ENCODE peak calls at places on chromosomes 5 and 9, in nine cellular contexts. P is fibroblast of lung, T is progenitor cell of endocrine pancreas, E is cerebellar nuclear complex, B is AG08395, V is omental fat pad, R is epithelial cell of proximal tubule, U is COR-L47, S is A549. M is an unnamed sample.

GRCh38 chr9:128706671-128707381 is 4.5 kb downstream of the PKN3 start:
- DNase-seq in V (no peak), P (no peak), E (no peak), R (no peak), T (no peak), S (no peak), U (no peak), B (no peak), M (no peak)

GRCh38 chr9:3181049-3181953 is 337.4 kb upstream of the PUM3 start:
- DNase-seq in R (no peak), P (peak), U (peak), B (no peak), E (peak), T (peak), S (peak), V (no peak), M (no peak)

GRCh38 chr5:124889850-124890249 is 143.4 kb upstream of the ZNF608 start:
- DNase-seq in B (no peak), P (no peak), R (no peak), U (no peak), S (no peak), V (no peak), T (no peak), E (no peak), M (no peak)

GRCh38 chr5:961711-962240 is 46.8 kb upstream of the NKD2 start:
- DNase-seq in P (no peak), V (no peak), R (no peak), E (no peak), U (no peak), B (no peak), T (no peak), S (no peak), M (no peak)

GRCh38 chr9:88532320-88532719 is 2.7 kb upstream of the NXNL2 start:
- DNase-seq in B (peak), E (no peak), U (no peak), R (peak), T (peak), V (no peak), P (peak), S (peak), M (peak)

GRCh38 chr5:121424976-121425375 is 426.7 kb upstream of the FTMT start:
- DNase-seq in E (no peak), R (no peak), B (no peak), V (no peak), S (no peak), U (no peak), T (no peak), P (no peak), M (no peak)

GRCh38 chr9:126853667-126854066 is 6.8 kb upstream of the ZBTB34 start:
- DNase-seq in U (no peak), V (no peak), P (peak), E (no peak), R (no peak), B (peak), T (no peak), S (no peak), M (no peak)

GRCh38 chr5:103883143-103883542 is 320.6 kb upstream of the NUDT12 start:
- DNase-seq in V (no peak), B (no peak), S (no peak), U (no peak), T (no peak), R (no peak), P (no peak), E (no peak), M (no peak)

GRCh38 chr5:89471115-89471514 is 588.1 kb upstream of the MEF2C start:
- DNase-seq in V (no peak), T (no peak), S (no peak), U (no peak), E (no peak), B (no peak), P (no peak), R (no peak), M (no peak)

GRCh38 chr5:145681686-145682085 is 153.5 kb downstream of the PRELID2 start:
- DNase-seq in T (no peak), P (peak), R (peak), U (peak), V (no peak), E (no peak), S (peak), B (peak), M (peak)

GRCh38 chr5:14607089-14607488 is 25.5 kb downstream of the OTULINL start:
- DNase-seq in T (no peak), U (no peak), S (no peak), R (no peak), B (no peak), E (no peak), V (no peak), P (no peak), M (no peak)

GRCh38 chr9:123322771-123323481 is 33.1 kb upstream of the CRB2 start:
- DNase-seq in V (no peak), T (no peak), P (no peak), B (no peak), R (no peak), E (no peak), S (no peak), U (no peak), M (no peak)

GRCh38 chr5:111635151-111635945 is 121.6 kb downstream of the NREP start:
- DNase-seq in P (peak), V (no peak), R (no peak), B (no peak), T (no peak), U (no peak), E (no peak), S (no peak), M (no peak)

GRCh38 chr5:88695232-88695631 is 187.8 kb downstream of the MEF2C start:
- DNase-seq in V (no peak), E (no peak), U (no peak), P (no peak), R (no peak), S (no peak), T (no peak), B (no peak), M (no peak)

GRCh38 chr9:122005597-122005996 is 87.5 kb downstream of the TTLL11 start:
- DNase-seq in R (no peak), B (peak), T (peak), S (peak), U (no peak), V (no peak), E (no peak), P (peak), M (no peak)

GRCh38 chr9:87564111-87564510 is 66.4 kb downstream of the DAPK1 start:
- DNase-seq in E (no peak), R (no peak), T (no peak), P (peak), V (no peak), B (peak), U (no peak), S (no peak), M (no peak)

GRCh38 chr9:121192518-121192917 is 9.2 kb downstream of the RAB14 start:
- DNase-seq in S (no peak), U (no peak), P (no peak), E (no peak), T (no peak), V (no peak), B (no peak), R (no peak), M (no peak)

GRCh38 chr5:59188415-59189225 is 605.7 kb downstream of the RAB3C start:
- DNase-seq in B (peak), T (peak), R (no peak), E (no peak), S (peak), P (peak), V (no peak), U (peak), M (peak)